ENCODE peak calls at places on chromosomes 7 and 10, in ten cellular contexts. U, A, J, Y, E, B, M, D, I and C are unnamed samples.

GRCh38 chr7:188727-189500 is 3.5 kb upstream of the FAM20C start:
- DNase-seq in E (no peak), J (peak), M (no peak), B (no peak), I (no peak), Y (no peak), A (no peak), D (no peak), U (no peak), C (no peak)

GRCh38 chr10:24556746-24557742 is 166.6 kb downstream of the ARHGAP21 start:
- DNase-seq in E (peak), B (no peak), A (peak), Y (peak), U (no peak), I (peak), J (no peak), D (peak), M (peak), C (no peak)

GRCh38 chr7:44978511-44979366 is at the start of gene MYO1G:
- DNase-seq in I (no peak), M (no peak), E (no peak), B (no peak), U (peak), J (no peak), Y (no peak), A (no peak), D (no peak), C (no peak)

GRCh38 chr10:78905940-78906308 is 162.8 kb upstream of the ZMIZ1 start:
- DNase-seq in J (no peak), A (no peak), E (no peak), U (no peak), D (no peak), I (no peak), Y (no peak), B (no peak), M (no peak), C (peak)

GRCh38 chr10:89346264-89346971 is 18.6 kb downstream of the IFIT3 start:
- DNase-seq in A (peak), D (no peak), B (no peak), J (no peak), E (no peak), Y (no peak), M (no peak), I (no peak), U (no peak), C (no peak)

GRCh38 chr7:18740579-18740988 is 245.0 kb downstream of the HDAC9 start:
- DNase-seq in E (no peak), A (no peak), D (no peak), I (no peak), M (no peak), U (no peak), Y (no peak), J (no peak), B (no peak), C (no peak)

GRCh38 chr10:92699518-92700272 is 9.9 kb downstream of the HHEX start:
- DNase-seq in U (peak), M (no peak), E (no peak), I (no peak), A (peak), D (peak), J (peak), Y (peak), B (no peak), C (no peak)

GRCh38 chr7:139749545-139749944 is 28.3 kb downstream of the HIPK2 start:
- DNase-seq in Y (no peak), B (no peak), A (no peak), D (no peak), J (no peak), U (no peak), I (no peak), M (no peak), E (no peak), C (no peak)

GRCh38 chr7:2526659-2527504 is 7.3 kb downstream of the LFNG start:
- DNase-seq in A (no peak), U (no peak), B (no peak), E (no peak), M (no peak), J (no peak), D (no peak), Y (no peak), I (no peak), C (no peak)

GRCh38 chr7:151008143-151008510 is 16.2 kb downstream of the ATG9B start:
- DNase-seq in I (no peak), E (no peak), M (no peak), B (no peak), D (no peak), Y (no peak), J (no peak), U (no peak), A (no peak), C (no peak)

GRCh38 chr10:35336921-35337741 is 822 bp downstream of the CCNY start:
- DNase-seq in I (peak), D (peak), M (no peak), U (peak), E (no peak), A (peak), Y (peak), J (peak), B (no peak), C (no peak)

GRCh38 chr7:93890464-93891068 is at the start of gene TFPI2:
- DNase-seq in E (no peak), I (peak), A (peak), B (peak), M (no peak), Y (peak), U (peak), D (peak), J (peak), C (peak)

GRCh38 chr10:5488272-5489161 is 10.9 kb downstream of the CALML5 start:
- DNase-seq in J (no peak), B (no peak), M (no peak), U (no peak), A (peak), Y (peak), E (no peak), I (peak), D (no peak), C (no peak)

GRCh38 chr7:23971031-23971430 is 261.0 kb downstream of the STK31 start:
- DNase-seq in D (no peak), A (peak), I (no peak), B (no peak), E (no peak), U (no peak), Y (no peak), J (no peak), M (no peak), C (no peak)

GRCh38 chr10:122468923-122469781 is 7.8 kb downstream of the HTRA1 start:
- DNase-seq in D (peak), B (no peak), E (peak), Y (peak), U (no peak), M (peak), J (no peak), I (no peak), A (peak), C (no peak)

GRCh38 chr10:59949608-59950007 is 43.3 kb upstream of the CCDC6 start:
- DNase-seq in I (no peak), D (no peak), M (no peak), U (no peak), Y (no peak), J (no peak), E (no peak), A (no peak), B (no peak), C (no peak)

GRCh38 chr7:129110575-129111376 is 33.7 kb upstream of the TSPAN33 start:
- DNase-seq in U (no peak), M (no peak), D (peak), J (peak), A (peak), Y (peak), B (no peak), E (no peak), I (peak), C (no peak)

GRCh38 chr7:107934991-107935770 is 44.2 kb downstream of the DLD start:
- DNase-seq in Y (no peak), E (no peak), J (no peak), B (no peak), M (no peak), I (no peak), D (peak), A (peak), U (no peak), C (no peak)

GRCh38 chr10:125057158-125058001 is 103.0 kb downstream of the CTBP2 start:
- DNase-seq in A (no peak), B (no peak), E (peak), M (peak), D (peak), U (no peak), I (no peak), J (no peak), Y (peak), C (no peak)

GRCh38 chr7:112001089-112001826 is 204.9 kb downstream of the DOCK4 start:
- DNase-seq in E (no peak), Y (peak), A (peak), I (no peak), M (peak), U (no peak), B (no peak), D (peak), J (no peak), C (no peak)

GRCh38 chr10:131790021-131790420 is 110.8 kb upstream of the PPP2R2D start:
- DNase-seq in E (no peak), U (no peak), M (no peak), Y (no peak), I (no peak), A (peak), D (no peak), J (no peak), B (no peak), C (no peak)

GRCh38 chr7:151796091-151796870 is 80.6 kb downstream of the PRKAG2 start:
- DNase-seq in D (no peak), A (peak), B (no peak), J (no peak), E (no peak), Y (peak), M (no peak), U (no peak), I (peak), C (no peak)

GRCh38 chr7:149887311-149887710 is 13.5 kb downstream of the ATP6V0E2 start:
- DNase-seq in U (no peak), B (no peak), Y (no peak), J (no peak), D (no peak), I (no peak), E (no peak), M (no peak), A (no peak), C (no peak)

GRCh38 chr10:59657724-59658123 is 51.9 kb downstream of the SLC16A9 start:
- DNase-seq in A (peak), U (no peak), I (no peak), M (no peak), J (no peak), E (no peak), D (no peak), Y (no peak), B (no peak), C (no peak)

GRCh38 chr10:75860009-75860408 is 428.6 kb downstream of the LRMDA start:
- DNase-seq in M (no peak), J (no peak), Y (no peak), D (no peak), U (no peak), B (no peak), A (no peak), I (no peak), E (no peak), C (no peak)

GRCh38 chr10:83012866-83013265 is 1126.4 kb upstream of the GHITM start:
- DNase-seq in E (no peak), U (no peak), A (no peak), D (peak), I (no peak), J (no peak), Y (peak), B (no peak), M (peak), C (no peak)

GRCh38 chr10:71419750-71420149 is 23.0 kb downstream of the CDH23 start:
- DNase-seq in Y (no peak), A (no peak), M (no peak), I (no peak), D (no peak), B (no peak), E (no peak), J (no peak), U (no peak), C (no peak)

GRCh38 chr10:3126741-3127342 is 45.7 kb downstream of the PITRM1 start:
- DNase-seq in U (no peak), I (no peak), Y (peak), J (no peak), B (no peak), M (no peak), A (no peak), E (no peak), D (no peak), C (no peak)

GRCh38 chr10:86079088-86079487 is 287.5 kb downstream of the GRID1 start:
- DNase-seq in I (peak), B (no peak), A (peak), D (no peak), Y (peak), E (no peak), J (no peak), M (no peak), U (no peak), C (no peak)
- TF ChIP-seq CTCF in I (no peak), B (no peak), A (no peak), D (no peak), Y (no peak), E (no peak), J (no peak), M (no peak), U (no peak), C (no peak)

DNA sequence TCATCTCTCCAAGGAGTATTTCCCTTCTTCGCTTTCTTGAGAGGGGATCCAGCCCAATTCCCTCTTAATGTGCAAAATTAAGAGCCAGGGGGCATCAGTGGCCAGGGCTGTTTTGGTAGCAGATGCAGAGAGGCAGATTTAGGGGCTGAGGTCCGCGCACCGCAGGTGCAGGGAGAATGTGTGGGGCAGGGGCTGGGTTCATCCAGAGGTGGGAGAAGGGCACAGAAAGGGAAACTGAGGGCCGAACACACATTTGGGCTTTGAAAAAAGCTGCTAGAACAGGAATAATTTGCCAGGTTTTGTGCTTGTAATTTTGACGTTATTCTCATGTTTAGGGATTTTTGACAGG is 6.5 kb upstream of the SHH start:
- DNase-seq in U (no peak), I (no peak), A (no peak), M (no peak), D (no peak), B (no peak), E (no peak), J (no peak), Y (no peak), C (no peak)
- TF ChIP-seq CTCF in U (no peak), I (no peak), A (no peak), M (no peak), D (no peak), B (no peak), E (no peak), J (no peak), Y (no peak), C (no peak)

DNA sequence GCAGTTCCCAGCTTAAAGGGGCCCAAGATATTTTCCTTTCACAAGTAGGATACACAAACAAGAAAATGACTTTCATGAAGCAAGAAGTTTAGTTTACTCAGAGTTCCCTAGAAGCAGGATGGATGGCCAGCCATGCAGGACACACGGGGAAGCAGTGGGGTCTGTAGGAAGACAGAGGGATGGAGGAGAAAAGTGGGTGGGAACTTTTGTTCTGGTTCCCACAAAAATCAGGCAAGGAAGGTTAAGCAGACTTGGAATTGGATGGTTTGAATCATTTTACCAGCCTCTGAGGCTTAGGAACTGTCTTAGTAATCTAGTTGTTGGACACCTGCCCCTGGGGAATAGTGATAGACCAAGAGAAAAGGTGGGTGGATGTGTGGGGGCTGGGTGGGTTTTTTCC is 263.3 kb upstream of the VSTM2A start:
- DNase-seq in U (no peak), Y (no peak), J (no peak), E (no peak), B (no peak), A (no peak), M (no peak), D (no peak), I (no peak), C (no peak)
- TF ChIP-seq CTCF in U (no peak), Y (no peak), J (no peak), E (no peak), B (no peak), A (no peak), M (no peak), D (no peak), I (no peak), C (no peak)

GRCh38 chr10:67883710-67884312 is 645 bp upstream of the SIRT1 start:
- DNase-seq in I (no peak), A (no peak), J (no peak), B (no peak), Y (no peak), U (no peak), D (no peak), M (peak), E (no peak), C (no peak)

GRCh38 chr10:67884313-67884841 is at the start of gene SIRT1:
- DNase-seq in M (peak), E (peak), B (peak), I (peak), Y (peak), A (peak), D (peak), J (peak), U (peak), C (peak)

GRCh38 chr10:67884842-67885680 is 605 bp downstream of the SIRT1 start:
- DNase-seq in Y (peak), U (peak), A (peak), J (peak), E (peak), M (peak), B (peak), D (peak), I (peak), C (peak)
- TF ChIP-seq CTCF in Y (no peak), U (no peak), A (no peak), J (no peak), E (no peak), M (no peak), B (no peak), D (no peak), I (no peak), C (no peak)